ENCODE peak calls at places on chromosomes 3 and 15, in nine cellular contexts. One of them, this sample, is unnamed.

GRCh38 chr3:129605593-129606521 is 619 bp downstream of the PLXND1 start:
- DNase-seq in GM12864: no peak
- DNase-seq in T47D: peak
- DNase-seq in Daoy: peak
- DNase-seq in GM03348: peak
- DNase-seq in fibroblast of gingiva: peak
- DNase-seq in NCI-H2081: peak
- DNase-seq in upper lobe of left lung: peak
- DNase-seq in iPS-NIHi11: no peak
- DNase-seq in this sample: no peak

GRCh38 chr3:10164546-10165393 is at the start of gene IRAK2:
- DNase-seq in GM12864: no peak
- DNase-seq in T47D: no peak
- DNase-seq in Daoy: peak
- DNase-seq in GM03348: peak
- DNase-seq in fibroblast of gingiva: peak
- DNase-seq in NCI-H2081: no peak
- DNase-seq in upper lobe of left lung: peak
- DNase-seq in iPS-NIHi11: peak
- DNase-seq in this sample: no peak

GRCh38 chr15:73282567-73283200 is 86.1 kb downstream of the HCN4 start:
- DNase-seq in GM12864: no peak
- DNase-seq in T47D: no peak
- DNase-seq in Daoy: no peak
- DNase-seq in GM03348: no peak
- DNase-seq in fibroblast of gingiva: no peak
- DNase-seq in NCI-H2081: no peak
- DNase-seq in upper lobe of left lung: no peak
- DNase-seq in iPS-NIHi11: no peak
- DNase-seq in this sample: no peak

GRCh38 chr3:193701896-193702644 is 109.1 kb downstream of the OPA1 start:
- DNase-seq in GM12864: no peak
- DNase-seq in T47D: no peak
- DNase-seq in Daoy: peak
- DNase-seq in GM03348: peak
- DNase-seq in fibroblast of gingiva: peak
- DNase-seq in NCI-H2081: no peak
- DNase-seq in upper lobe of left lung: no peak
- DNase-seq in iPS-NIHi11: peak
- DNase-seq in this sample: no peak

GRCh38 chr3:150543128-150543527 is 3.2 kb downstream of the SERP1 start:
- DNase-seq in GM12864: no peak
- DNase-seq in T47D: no peak
- DNase-seq in Daoy: no peak
- DNase-seq in GM03348: no peak
- DNase-seq in fibroblast of gingiva: no peak
- DNase-seq in NCI-H2081: no peak
- DNase-seq in upper lobe of left lung: no peak
- DNase-seq in iPS-NIHi11: no peak
- DNase-seq in this sample: no peak

GRCh38 chr3:32569540-32570425 is 875 bp downstream of the DYNC1LI1 start:
- DNase-seq in GM12864: no peak
- DNase-seq in T47D: no peak
- DNase-seq in Daoy: peak
- DNase-seq in GM03348: peak
- DNase-seq in fibroblast of gingiva: no peak
- DNase-seq in NCI-H2081: peak
- DNase-seq in upper lobe of left lung: peak
- DNase-seq in iPS-NIHi11: peak
- DNase-seq in this sample: no peak

GRCh38 chr3:126551839-126552687 is 6.7 kb downstream of the C3orf22 start:
- DNase-seq in GM12864: no peak
- DNase-seq in T47D: no peak
- DNase-seq in Daoy: no peak
- DNase-seq in GM03348: peak
- DNase-seq in fibroblast of gingiva: no peak
- DNase-seq in NCI-H2081: no peak
- DNase-seq in upper lobe of left lung: peak
- DNase-seq in iPS-NIHi11: no peak
- DNase-seq in this sample: no peak

GRCh38 chr3:187368251-187368733 is at the start of gene RTP4:
- DNase-seq in GM12864: peak
- DNase-seq in T47D: peak
- DNase-seq in Daoy: peak
- DNase-seq in GM03348: peak
- DNase-seq in fibroblast of gingiva: peak
- DNase-seq in NCI-H2081: no peak
- DNase-seq in upper lobe of left lung: no peak
- DNase-seq in iPS-NIHi11: no peak
- DNase-seq in this sample: no peak

GRCh38 chr3:133896002-133896761 is 500 bp upstream of the RAB6B start:
- DNase-seq in GM12864: no peak
- DNase-seq in T47D: no peak
- DNase-seq in Daoy: no peak
- DNase-seq in GM03348: peak
- DNase-seq in fibroblast of gingiva: no peak
- DNase-seq in NCI-H2081: no peak
- DNase-seq in upper lobe of left lung: peak
- DNase-seq in iPS-NIHi11: peak
- DNase-seq in this sample: no peak

GRCh38 chr3:55860040-55860439 is 372.9 kb upstream of the WNT5A start:
- DNase-seq in GM12864: no peak
- DNase-seq in T47D: no peak
- DNase-seq in Daoy: no peak
- DNase-seq in GM03348: no peak
- DNase-seq in fibroblast of gingiva: peak
- DNase-seq in NCI-H2081: peak
- DNase-seq in upper lobe of left lung: no peak
- DNase-seq in iPS-NIHi11: no peak
- DNase-seq in this sample: no peak

GRCh38 chr15:94607176-94607654 is 375.9 kb downstream of the MCTP2 start:
- DNase-seq in GM12864: no peak
- DNase-seq in T47D: no peak
- DNase-seq in Daoy: peak
- DNase-seq in GM03348: no peak
- DNase-seq in fibroblast of gingiva: no peak
- DNase-seq in NCI-H2081: no peak
- DNase-seq in upper lobe of left lung: no peak
- DNase-seq in iPS-NIHi11: no peak
- DNase-seq in this sample: no peak

GRCh38 chr3:166837535-166837934 is 542.6 kb downstream of the ZBBX start:
- DNase-seq in GM12864: no peak
- DNase-seq in T47D: no peak
- DNase-seq in Daoy: no peak
- DNase-seq in GM03348: no peak
- DNase-seq in fibroblast of gingiva: no peak
- DNase-seq in NCI-H2081: peak
- DNase-seq in upper lobe of left lung: no peak
- DNase-seq in iPS-NIHi11: peak
- DNase-seq in this sample: no peak

GRCh38 chr15:36958611-36959010 is 141.7 kb downstream of the MEIS2 start:
- DNase-seq in GM12864: no peak
- DNase-seq in T47D: no peak
- DNase-seq in Daoy: no peak
- DNase-seq in GM03348: no peak
- DNase-seq in fibroblast of gingiva: no peak
- DNase-seq in NCI-H2081: no peak
- DNase-seq in upper lobe of left lung: no peak
- DNase-seq in iPS-NIHi11: no peak
- DNase-seq in this sample: no peak

GRCh38 chr3:160981217-160981938 is 123.8 kb downstream of the B3GALNT1 start:
- DNase-seq in GM12864: peak
- DNase-seq in T47D: no peak
- DNase-seq in Daoy: no peak
- DNase-seq in GM03348: no peak
- DNase-seq in fibroblast of gingiva: peak
- DNase-seq in NCI-H2081: no peak
- DNase-seq in upper lobe of left lung: no peak
- DNase-seq in iPS-NIHi11: no peak
- DNase-seq in this sample: no peak

GRCh38 chr3:193552911-193553310 is 1.8 kb downstream of the ATP13A4 start:
- DNase-seq in GM12864: no peak
- DNase-seq in T47D: no peak
- DNase-seq in Daoy: no peak
- DNase-seq in GM03348: no peak
- DNase-seq in fibroblast of gingiva: no peak
- DNase-seq in NCI-H2081: peak
- DNase-seq in upper lobe of left lung: no peak
- DNase-seq in iPS-NIHi11: no peak
- DNase-seq in this sample: no peak

GRCh38 chr3:185912929-185913901 is 24.6 kb downstream of the TRA2B start:
- DNase-seq in GM12864: no peak
- DNase-seq in T47D: no peak
- DNase-seq in Daoy: no peak
- DNase-seq in GM03348: no peak
- DNase-seq in fibroblast of gingiva: no peak
- DNase-seq in NCI-H2081: no peak
- DNase-seq in upper lobe of left lung: no peak
- DNase-seq in iPS-NIHi11: no peak
- DNase-seq in this sample: no peak

GRCh38 chr15:64688179-64688578 is 87.2 kb downstream of the RBPMS2 start:
- DNase-seq in GM12864: no peak
- DNase-seq in T47D: no peak
- DNase-seq in Daoy: no peak
- DNase-seq in GM03348: no peak
- DNase-seq in fibroblast of gingiva: no peak
- DNase-seq in NCI-H2081: no peak
- DNase-seq in upper lobe of left lung: no peak
- DNase-seq in iPS-NIHi11: no peak
- DNase-seq in this sample: no peak

GRCh38 chr15:85742186-85742751 is 52.5 kb downstream of the KLHL25 start:
- DNase-seq in GM12864: no peak
- DNase-seq in T47D: no peak
- DNase-seq in Daoy: no peak
- DNase-seq in GM03348: peak
- DNase-seq in fibroblast of gingiva: peak
- DNase-seq in NCI-H2081: no peak
- DNase-seq in upper lobe of left lung: no peak
- DNase-seq in iPS-NIHi11: no peak
- DNase-seq in this sample: no peak

GRCh38 chr3:78734048-78734637 is 1033.7 kb downstream of the ROBO1 start:
- DNase-seq in GM12864: no peak
- DNase-seq in T47D: no peak
- DNase-seq in Daoy: peak
- DNase-seq in GM03348: peak
- DNase-seq in fibroblast of gingiva: peak
- DNase-seq in NCI-H2081: peak
- DNase-seq in upper lobe of left lung: no peak
- DNase-seq in iPS-NIHi11: no peak
- DNase-seq in this sample: peak

GRCh38 chr15:65101418-65101890 is 13.5 kb downstream of the UBAP1L start:
- DNase-seq in GM12864: no peak
- DNase-seq in T47D: peak
- DNase-seq in Daoy: peak
- DNase-seq in GM03348: peak
- DNase-seq in fibroblast of gingiva: peak
- DNase-seq in NCI-H2081: peak
- DNase-seq in upper lobe of left lung: no peak
- DNase-seq in iPS-NIHi11: peak
- DNase-seq in this sample: no peak

GRCh38 chr3:157042226-157042625 is 117.7 kb downstream of the CCNL1 start:
- DNase-seq in GM12864: no peak
- DNase-seq in T47D: no peak
- DNase-seq in Daoy: no peak
- DNase-seq in GM03348: peak
- DNase-seq in fibroblast of gingiva: peak
- DNase-seq in NCI-H2081: no peak
- DNase-seq in upper lobe of left lung: peak
- DNase-seq in iPS-NIHi11: no peak
- DNase-seq in this sample: no peak

GRCh38 chr15:58212909-58213526 is 74.8 kb downstream of the AQP9 start:
- DNase-seq in GM12864: no peak
- DNase-seq in T47D: peak
- DNase-seq in Daoy: peak
- DNase-seq in GM03348: peak
- DNase-seq in fibroblast of gingiva: peak
- DNase-seq in NCI-H2081: peak
- DNase-seq in upper lobe of left lung: no peak
- DNase-seq in iPS-NIHi11: peak
- DNase-seq in this sample: peak

GRCh38 chr3:165983284-165983683 is 146.1 kb upstream of the BCHE start:
- DNase-seq in GM12864: no peak
- DNase-seq in T47D: no peak
- DNase-seq in Daoy: no peak
- DNase-seq in GM03348: no peak
- DNase-seq in fibroblast of gingiva: no peak
- DNase-seq in NCI-H2081: no peak
- DNase-seq in upper lobe of left lung: no peak
- DNase-seq in iPS-NIHi11: no peak
- DNase-seq in this sample: no peak

GRCh38 chr3:70916375-70917055 is 604.1 kb upstream of the MDFIC2 start:
- DNase-seq in GM12864: no peak
- DNase-seq in T47D: no peak
- DNase-seq in Daoy: peak
- DNase-seq in GM03348: no peak
- DNase-seq in fibroblast of gingiva: no peak
- DNase-seq in NCI-H2081: peak
- DNase-seq in upper lobe of left lung: no peak
- DNase-seq in iPS-NIHi11: no peak
- DNase-seq in this sample: no peak

GRCh38 chr15:58440922-58441321 is 9.1 kb downstream of the LIPC start:
- DNase-seq in GM12864: no peak
- DNase-seq in T47D: no peak
- DNase-seq in Daoy: peak
- DNase-seq in GM03348: no peak
- DNase-seq in fibroblast of gingiva: no peak
- DNase-seq in NCI-H2081: no peak
- DNase-seq in upper lobe of left lung: no peak
- DNase-seq in iPS-NIHi11: peak
- DNase-seq in this sample: no peak

GRCh38 chr3:155664922-155665695 is 79.8 kb downstream of the PLCH1 start:
- DNase-seq in GM12864: no peak
- DNase-seq in T47D: no peak
- DNase-seq in Daoy: peak
- DNase-seq in GM03348: peak
- DNase-seq in fibroblast of gingiva: peak
- DNase-seq in NCI-H2081: no peak
- DNase-seq in upper lobe of left lung: no peak
- DNase-seq in iPS-NIHi11: no peak
- DNase-seq in this sample: no peak

GRCh38 chr3:25354071-25354470 is 74.0 kb upstream of the RARB start:
- DNase-seq in GM12864: no peak
- DNase-seq in T47D: no peak
- DNase-seq in Daoy: no peak
- DNase-seq in GM03348: no peak
- DNase-seq in fibroblast of gingiva: no peak
- DNase-seq in NCI-H2081: no peak
- DNase-seq in upper lobe of left lung: no peak
- DNase-seq in iPS-NIHi11: no peak
- DNase-seq in this sample: no peak

GRCh38 chr3:150786791-150787190 is 23.8 kb upstream of the SIAH2 start:
- DNase-seq in GM12864: no peak
- DNase-seq in T47D: no peak
- DNase-seq in Daoy: peak
- DNase-seq in GM03348: no peak
- DNase-seq in fibroblast of gingiva: no peak
- DNase-seq in NCI-H2081: no peak
- DNase-seq in upper lobe of left lung: no peak
- DNase-seq in iPS-NIHi11: no peak
- DNase-seq in this sample: no peak

GRCh38 chr3:51932471-51933370 is 9.0 kb downstream of the RRP9 start:
- DNase-seq in GM12864: no peak
- DNase-seq in T47D: no peak
- DNase-seq in Daoy: no peak
- DNase-seq in GM03348: no peak
- DNase-seq in fibroblast of gingiva: no peak
- DNase-seq in NCI-H2081: no peak
- DNase-seq in upper lobe of left lung: no peak
- DNase-seq in iPS-NIHi11: no peak
- DNase-seq in this sample: no peak

GRCh38 chr15:31128919-31129768 is 27.6 kb upstream of the TRPM1 start:
- DNase-seq in GM12864: peak
- DNase-seq in T47D: peak
- DNase-seq in Daoy: peak
- DNase-seq in GM03348: peak
- DNase-seq in fibroblast of gingiva: peak
- DNase-seq in NCI-H2081: peak
- DNase-seq in upper lobe of left lung: peak
- DNase-seq in iPS-NIHi11: peak
- DNase-seq in this sample: no peak

GRCh38 chr3:159854500-159855124 is 134.0 kb upstream of the IL12A start:
- DNase-seq in GM12864: no peak
- DNase-seq in T47D: no peak
- DNase-seq in Daoy: peak
- DNase-seq in GM03348: peak
- DNase-seq in fibroblast of gingiva: peak
- DNase-seq in NCI-H2081: no peak
- DNase-seq in upper lobe of left lung: no peak
- DNase-seq in iPS-NIHi11: peak
- DNase-seq in this sample: peak

This sample was measured in NCI-H2107.